ENCODE peak calls at places on chromosomes 5 and 9, in six cellular contexts. K is foreskin fibroblast; C is ovary; Z is cardiac fibroblast; D is CD8-positive, alpha-beta T cell; Y is psoas muscle. T is an unnamed sample.

GRCh38 chr5:88813805-88814584 is 69.0 kb downstream of the MEF2C start:
- DNase-seq in K (no peak), C (no peak), Z (no peak), D (no peak), Y (no peak), T (no peak)

GRCh38 chr5:39691993-39692392 is 267.2 kb upstream of the DAB2 start:
- DNase-seq in K (no peak), C (no peak), Z (no peak), D (no peak), Y (no peak), T (no peak)

GRCh38 chr5:114176356-114176755 is 185.5 kb upstream of the KCNN2 start:
- DNase-seq in K (peak), C (no peak), Z (peak), D (no peak), Y (no peak), T (no peak)

GRCh38 chr5:121967187-121967586 is 5.4 kb downstream of the SRFBP1 start:
- DNase-seq in K (peak), C (no peak), Z (peak), D (no peak), Y (no peak), T (no peak)

GRCh38 chr5:67731886-67732285 is 483.7 kb upstream of the PIK3R1 start:
- DNase-seq in K (no peak), C (no peak), Z (no peak), D (no peak), Y (no peak), T (no peak)

GRCh38 chr9:32500768-32501167 is 25.2 kb downstream of the RIGI start:
- DNase-seq in K (peak), C (no peak), Z (peak), D (no peak), Y (no peak), T (no peak)

GRCh38 chr5:93601433-93602175 is 18.6 kb downstream of the NR2F1 start:
- DNase-seq in K (no peak), C (no peak), Z (no peak), D (no peak), Y (no peak), T (no peak)

GRCh38 chr9:93252116-93252780 is 68.3 kb downstream of the WNK2 start:
- DNase-seq in K (no peak), C (no peak), Z (no peak), D (no peak), Y (peak), T (no peak)

GRCh38 chr5:115246361-115246991 is 16.2 kb downstream of the PGGT1B start:
- DNase-seq in K (peak), C (no peak), Z (peak), D (no peak), Y (no peak), T (no peak)

GRCh38 chr9:96168882-96169281 is 133.1 kb downstream of the HSD17B3 start:
- DNase-seq in K (no peak), C (no peak), Z (no peak), D (no peak), Y (no peak), T (no peak)

GRCh38 chr5:158758666-158759065 is 341.1 kb downstream of the EBF1 start:
- DNase-seq in K (peak), C (no peak), Z (peak), D (no peak), Y (no peak), T (no peak)

GRCh38 chr9:107141967-107142366 is 141.1 kb upstream of the RAD23B start:
- DNase-seq in K (no peak), C (no peak), Z (peak), D (no peak), Y (no peak), T (no peak)

GRCh38 chr5:77869115-77869798 is 93.1 kb upstream of the TBCA start:
- DNase-seq in K (no peak), C (no peak), Z (no peak), D (no peak), Y (no peak), T (no peak)

GRCh38 chr5:79576606-79577289 is 35.5 kb upstream of the TENT2 start:
- DNase-seq in K (no peak), C (no peak), Z (peak), D (no peak), Y (no peak), T (no peak)

GRCh38 chr9:83965350-83966208 is 14.4 kb downstream of the HNRNPK start:
- DNase-seq in K (no peak), C (no peak), Z (peak), D (no peak), Y (no peak), T (no peak)

GRCh38 chr9:124110307-124110915 is 98.8 kb downstream of the LHX2 start:
- DNase-seq in K (peak), C (peak), Z (peak), D (no peak), Y (peak), T (no peak)

GRCh38 chr9:136137321-136138054 is 18.8 kb upstream of the TMEM250 start:
- DNase-seq in K (no peak), C (no peak), Z (no peak), D (no peak), Y (no peak), T (no peak)

GRCh38 chr9:135909371-135909770 is 2.0 kb upstream of the CAMSAP1 start:
- DNase-seq in K (no peak), C (no peak), Z (no peak), D (no peak), Y (no peak), T (no peak)

GRCh38 chr5:161966544-161966943 is 101.0 kb upstream of the GABRG2 start:
- DNase-seq in K (no peak), C (no peak), Z (no peak), D (no peak), Y (no peak), T (no peak)

GRCh38 chr5:133365738-133366137 is 246.6 kb downstream of the FSTL4 start:
- DNase-seq in K (no peak), C (no peak), Z (no peak), D (no peak), Y (no peak), T (no peak)

GRCh38 chr9:93684161-93684765 is 107.9 kb downstream of the PHF2 start:
- DNase-seq in K (no peak), C (no peak), Z (no peak), D (no peak), Y (no peak), T (no peak)

GRCh38 chr5:152723482-152723881 is 318.4 kb upstream of the NMUR2 start:
- DNase-seq in K (no peak), C (no peak), Z (no peak), D (no peak), Y (no peak), T (no peak)

GRCh38 chr5:141692919-141693848 is 11.2 kb upstream of the ARAP3 start:
- DNase-seq in K (no peak), C (no peak), Z (no peak), D (no peak), Y (no peak), T (no peak)

GRCh38 chr5:123545506-123545905 is 33.5 kb downstream of the CSNK1G3 start:
- DNase-seq in K (no peak), C (no peak), Z (peak), D (no peak), Y (no peak), T (no peak)

GRCh38 chr5:38483788-38484398 is 72.6 kb downstream of the LIFR start:
- DNase-seq in K (no peak), C (no peak), Z (no peak), D (no peak), Y (no peak), T (no peak)

GRCh38 chr5:172533058-172533398 is 78.7 kb upstream of the SH3PXD2B start:
- DNase-seq in K (no peak), C (no peak), Z (no peak), D (no peak), Y (no peak), T (no peak)

GRCh38 chr5:1731091-1731639 is 68.5 kb downstream of the MRPL36 start:
- DNase-seq in K (no peak), C (no peak), Z (no peak), D (no peak), Y (no peak), T (no peak)

GRCh38 chr9:124853605-124854143 is 414 bp downstream of the WDR38 start:
- DNase-seq in K (no peak), C (no peak), Z (no peak), D (no peak), Y (no peak), T (no peak)

GRCh38 chr9:35792044-35792813 is 838 bp downstream of the NPR2 start:
- DNase-seq in K (no peak), C (peak), Z (no peak), D (no peak), Y (peak), T (no peak)

GRCh38 chr5:168740821-168741213 is 161.6 kb upstream of the PANK3 start:
- DNase-seq in K (no peak), C (no peak), Z (no peak), D (no peak), Y (no peak), T (no peak)

GRCh38 chr5:143716856-143717255 is 95.1 kb upstream of the HMHB1 start:
- DNase-seq in K (no peak), C (no peak), Z (no peak), D (no peak), Y (no peak), T (no peak)

GRCh38 chr5:148912146-148912545 is 85.7 kb downstream of the ADRB2 start:
- DNase-seq in K (no peak), C (no peak), Z (no peak), D (no peak), Y (no peak), T (no peak)

GRCh38 chr5:148913493-148913892 is 87.1 kb downstream of the ADRB2 start:
- DNase-seq in K (no peak), C (no peak), Z (no peak), D (no peak), Y (no peak), T (no peak)

GRCh38 chr5:148913985-148914421 is 87.6 kb downstream of the ADRB2 start:
- DNase-seq in K (peak), C (no peak), Z (peak), D (no peak), Y (no peak), T (no peak)

GRCh38 chr5:148911386-148911785 is 85.0 kb downstream of the ADRB2 start:
- DNase-seq in K (no peak), C (no peak), Z (no peak), D (no peak), Y (no peak), T (no peak)

DNA sequence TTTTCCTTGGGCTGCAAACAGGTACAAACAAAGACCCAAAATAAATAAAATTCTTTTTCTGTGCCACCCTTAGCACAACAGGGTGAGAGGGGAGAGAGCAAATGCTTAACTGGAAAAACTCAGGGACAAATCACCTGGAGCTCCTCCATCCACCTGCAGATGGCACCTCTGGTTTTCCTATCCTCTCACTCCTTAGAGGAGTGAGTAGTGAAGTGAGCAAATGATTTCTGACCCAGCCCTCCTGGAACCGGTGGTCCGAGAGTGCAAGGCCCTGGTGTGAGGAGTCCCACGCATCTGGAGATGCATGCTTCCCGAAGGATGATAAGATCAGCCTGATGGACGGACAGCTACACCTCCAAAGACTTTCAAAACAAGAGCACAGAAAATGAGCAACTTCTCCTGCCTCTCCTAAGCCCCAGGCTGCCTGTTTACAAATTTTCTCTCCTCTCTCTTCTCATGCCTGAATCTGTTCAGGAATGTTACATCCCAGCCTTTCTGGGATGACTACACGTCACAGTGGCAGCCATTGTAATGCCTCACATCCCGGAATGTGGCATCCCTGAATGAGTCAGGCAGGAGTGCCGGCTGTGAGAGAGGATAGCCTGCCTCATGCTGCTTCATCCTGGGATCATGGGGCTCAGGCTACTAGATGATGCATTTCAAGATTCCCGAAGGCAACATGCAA is 86.4 kb downstream of the ADRB2 start:
- DNase-seq in K (peak), C (no peak), Z (peak), D (no peak), Y (no peak), T (no peak)
- TF ChIP-seq CTCF in K (no peak), C (no peak), Z (peak), D (no peak), Y (peak), T (peak)

GRCh38 chr5:15500326-15500958 is 462 bp downstream of the FBXL7 start:
- DNase-seq in K (peak), C (peak), Z (peak), D (no peak), Y (peak), T (peak)
- H3K4me3 ChIP-seq in K (peak), C (peak), Z (peak), D (no peak), Y (peak), T (no peak)

GRCh38 chr5:140347382-140347781 is 979 bp upstream of the HBEGF start:
- DNase-seq in K (no peak), C (no peak), Z (no peak), D (no peak), Y (no peak), T (no peak)

GRCh38 chr5:140344683-140345423 is 1.6 kb downstream of the HBEGF start:
- DNase-seq in K (peak), C (no peak), Z (no peak), D (no peak), Y (peak), T (no peak)

GRCh38 chr5:140348104-140348503 is 1.7 kb upstream of the HBEGF start:
- DNase-seq in K (no peak), C (no peak), Z (no peak), D (no peak), Y (no peak), T (no peak)

GRCh38 chr5:140346348-140347221 is at the start of gene HBEGF:
- DNase-seq in K (peak), C (peak), Z (peak), D (no peak), Y (peak), T (peak)

GRCh38 chr5:140345919-140346347 is 470 bp downstream of the HBEGF start:
- DNase-seq in K (peak), C (peak), Z (peak), D (no peak), Y (peak), T (peak)
- TF ChIP-seq CTCF in K (peak), C (no peak), Z (peak), D (no peak), Y (no peak), T (peak)

GRCh38 chr5:107505763-107506534 is 164.8 kb downstream of the EFNA5 start:
- DNase-seq in K (no peak), C (no peak), Z (no peak), D (no peak), Y (no peak), T (no peak)

GRCh38 chr5:107504424-107504823 is 166.3 kb downstream of the EFNA5 start:
- DNase-seq in K (no peak), C (no peak), Z (no peak), D (no peak), Y (no peak), T (no peak)

GRCh38 chr5:107500840-107501239 is 169.9 kb downstream of the EFNA5 start:
- DNase-seq in K (no peak), C (no peak), Z (no peak), D (no peak), Y (no peak), T (no peak)

GRCh38 chr5:107501965-107502691 is 168.6 kb downstream of the EFNA5 start:
- DNase-seq in K (no peak), C (no peak), Z (peak), D (no peak), Y (no peak), T (no peak)

GRCh38 chr5:107502711-107503110 is 168.0 kb downstream of the EFNA5 start:
- DNase-seq in K (no peak), C (no peak), Z (no peak), D (no peak), Y (no peak), T (no peak)
- H3K4me3 ChIP-seq in K (no peak), C (no peak), Z (peak), D (no peak), Y (no peak), T (no peak)

GRCh38 chr5:14326035-14326909 is 183.1 kb downstream of the TRIO start:
- DNase-seq in K (no peak), C (no peak), Z (peak), D (no peak), Y (no peak), T (no peak)
- TF ChIP-seq CTCF in K (peak), C (no peak), Z (peak), D (no peak), Y (peak), T (peak)

GRCh38 chr9:137256839-137257238 is 1.7 kb downstream of the NELFB start:
- DNase-seq in K (no peak), C (no peak), Z (no peak), D (no peak), Y (no peak), T (no peak)
- H3K4me3 ChIP-seq in K (no peak), C (no peak), Z (peak), D (no peak), Y (peak), T (no peak)

DNA sequence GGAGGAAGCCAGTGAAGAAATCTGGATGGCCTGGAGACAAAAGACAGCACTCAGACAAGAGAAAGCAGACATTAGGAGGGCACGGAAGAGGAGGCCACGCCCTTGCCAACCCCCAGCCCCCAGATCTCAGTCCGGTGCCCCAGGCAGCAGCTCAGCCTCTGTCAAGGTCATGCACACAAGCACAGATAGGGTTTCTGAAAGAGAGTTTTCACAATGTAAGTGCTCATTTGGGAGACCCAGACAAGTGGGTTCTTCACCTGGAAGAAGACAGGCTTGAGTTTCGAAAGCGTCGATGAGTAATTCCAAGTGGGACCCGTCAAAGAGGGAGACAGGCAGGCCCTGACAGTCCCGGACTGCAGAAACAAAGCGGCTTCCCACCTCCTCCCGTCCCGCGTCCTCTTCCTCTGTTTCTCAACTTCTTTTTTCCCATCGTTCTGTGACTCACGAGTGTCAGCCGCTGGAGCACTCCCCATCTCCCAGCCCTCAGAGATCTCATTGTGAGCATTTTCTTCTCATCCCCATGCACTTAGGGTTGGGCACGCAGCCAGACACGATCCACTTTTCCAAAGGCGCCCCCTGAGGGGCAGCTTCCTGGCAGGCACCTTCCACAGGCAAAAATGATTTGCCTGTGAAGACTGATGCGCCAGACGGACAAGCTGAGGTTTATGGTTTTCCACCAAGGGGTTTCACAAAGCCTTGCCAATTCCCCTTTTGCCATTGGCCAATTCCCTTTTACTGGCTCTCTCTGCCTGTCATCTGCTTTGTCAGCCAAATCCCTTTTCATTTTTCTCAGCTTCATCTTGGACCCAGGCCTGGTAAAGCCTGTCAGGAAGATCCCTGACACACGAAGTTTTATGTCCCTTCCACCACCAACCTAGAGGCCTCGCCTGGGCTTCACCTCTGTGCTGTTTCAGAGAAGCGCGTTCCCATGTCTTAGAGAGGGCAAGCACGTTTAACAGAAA is 86.4 kb upstream of the ANKRD55 start:
- DNase-seq in K (no peak), C (no peak), Z (peak), D (no peak), Y (peak), T (peak)
- TF ChIP-seq CTCF in K (no peak), C (no peak), Z (no peak), D (no peak), Y (no peak), T (no peak)

GRCh38 chr9:128055222-128056040 is 11.7 kb downstream of the NAIF1 start:
- DNase-seq in K (peak), C (peak), Z (peak), D (no peak), Y (peak), T (no peak)

GRCh38 chr9:128053560-128053959 is 13.6 kb downstream of the NAIF1 start:
- DNase-seq in K (no peak), C (no peak), Z (no peak), D (no peak), Y (no peak), T (no peak)

GRCh38 chr9:128049788-128050187 is 17.3 kb downstream of the NAIF1 start:
- DNase-seq in K (no peak), C (no peak), Z (no peak), D (no peak), Y (no peak), T (no peak)

GRCh38 chr9:128054090-128054489 is 13.0 kb downstream of the NAIF1 start:
- DNase-seq in K (no peak), C (no peak), Z (no peak), D (no peak), Y (no peak), T (no peak)

DNA sequence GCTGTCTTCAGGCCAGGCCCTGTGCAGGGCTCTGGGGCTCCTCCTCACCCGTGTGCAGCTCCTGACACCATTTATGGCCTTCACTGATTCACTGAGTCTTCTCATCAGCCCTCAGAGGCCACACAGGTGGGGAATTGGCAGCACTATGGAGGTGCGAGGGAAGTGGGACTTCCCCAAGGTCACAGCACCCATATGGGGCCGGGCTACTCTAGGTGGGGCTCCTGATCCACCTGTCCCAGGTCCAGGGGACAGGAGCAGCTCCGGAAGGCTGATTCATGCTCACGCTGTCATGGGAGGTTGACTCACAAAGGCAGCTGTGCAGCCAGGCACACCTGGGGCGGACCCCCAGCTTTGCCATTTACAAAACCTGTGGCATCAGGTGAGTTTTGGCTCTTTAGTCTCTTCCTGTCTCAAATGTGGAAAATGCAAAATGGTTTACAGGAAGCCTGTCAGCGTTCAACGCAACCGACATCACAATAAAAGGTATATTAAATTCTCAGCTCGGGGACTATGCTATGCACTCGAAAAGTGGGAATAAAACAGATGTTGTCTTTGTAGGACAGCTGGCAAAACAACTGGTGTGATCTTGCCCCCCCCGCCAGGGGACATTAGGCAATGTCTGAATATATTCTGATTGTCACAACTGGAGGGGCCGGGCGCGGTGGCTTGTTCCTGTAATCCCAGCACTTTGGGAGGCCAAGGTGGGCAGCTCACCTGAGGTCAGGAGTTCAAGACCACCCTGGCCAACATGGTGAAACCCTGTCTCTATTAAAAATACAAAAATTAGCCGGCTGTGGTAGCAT is 15.0 kb downstream of the NAIF1 start:
- DNase-seq in K (no peak), C (no peak), Z (no peak), D (no peak), Y (no peak), T (no peak)
- H3K4me3 ChIP-seq in K (no peak), C (no peak), Z (no peak), D (no peak), Y (no peak), T (no peak)